ENCODE peak calls at places on chromosomes 13 and 19, in seven cellular contexts. U is activated CD8-positive, alpha-beta T cell treated with anti-CD3 and anti-CD28 coated beads, Interleukin-2, amount 10 ng/mL, durations not matched to agents 7 days and 5 days; G is stimulated activated CD4-positive, alpha-beta T cell treated with anti-CD3 and anti-CD28 coated beads, TNF-alpha, amount 100 ng/mL, for 1 hour; H is hepatocyte; B is fibroblast of the aortic adventitia; O is GM04503; Q is EH. Y is an unnamed sample.
A peak's percentile ranks its signal among the peaks of the same experiment; 100 is the strongest.

GRCh38 chr13:112700291-112701060 is 10.6 kb downstream of the ATP11A start:
- DNase-seq in U (no peak), G (no peak), H (no peak), B (no peak), O (no peak), Q (no peak), Y (no peak)

GRCh38 chr13:49579501-49579900 is 5.9 kb downstream of the RCBTB1 start:
- DNase-seq in U (no peak), G (no peak), H (no peak), B (no peak), O (no peak), Q (no peak), Y (no peak)

GRCh38 chr19:37990362-37990761 is 83.4 kb downstream of the SIPA1L3 start:
- DNase-seq in U (no peak), G (no peak), H (no peak), B (no peak), O (no peak), Q (no peak), Y (no peak)

GRCh38 chr13:59468396-59468795 is 695.3 kb downstream of the DIAPH3 start:
- DNase-seq in U (no peak), G (no peak), H (no peak), B (no peak), O (no peak), Q (no peak), Y (no peak)

GRCh38 chr13:52849727-52850395 is 1.4 kb upstream of the PCDH8 start:
- DNase-seq in U (no peak), G (no peak), H (no peak), B (no peak), O (no peak), Q (no peak), Y (peak; percentile 58)

GRCh38 chr13:78680611-78681010 is 21.7 kb upstream of the OBI1 start:
- DNase-seq in U (no peak), G (no peak), H (no peak), B (no peak), O (no peak), Q (no peak), Y (no peak)

GRCh38 chr19:2607712-2608601 is 94.5 kb downstream of the GNG7 start:
- DNase-seq in U (peak; percentile 63), G (peak; percentile 47), H (no peak), B (no peak), O (no peak), Q (no peak), Y (peak; percentile 56)

GRCh38 chr13:42277618-42278276 is 5.8 kb downstream of the AKAP11 start:
- DNase-seq in U (no peak), G (no peak), H (no peak), B (no peak), O (no peak), Q (peak; percentile 7), Y (no peak)

GRCh38 chr13:87042946-87043345 is 628.2 kb upstream of the SLITRK5 start:
- DNase-seq in U (no peak), G (no peak), H (no peak), B (no peak), O (no peak), Q (no peak), Y (peak; percentile 7)

GRCh38 chr19:979318-979741 is 4.8 kb upstream of the WDR18 start:
- DNase-seq in U (no peak), G (no peak), H (peak; percentile 43), B (no peak), O (no peak), Q (no peak), Y (no peak)